ENCODE peak calls at places on chromosomes 2 and 18, in four cellular contexts. T, Q, D and Z are unnamed samples.

GRCh38 chr2:239035361-239035814 is 187.5 kb downstream of the TWIST2 start:
- DNase-seq in T (no peak), Q (peak), D (peak), Z (peak)

GRCh38 chr2:116510117-116510671 is 1304.3 kb upstream of the DDX18 start:
- DNase-seq in T (no peak), Q (peak), D (no peak), Z (no peak)

GRCh38 chr2:28439127-28439526 is 46.5 kb downstream of the FOSL2 start:
- DNase-seq in T (no peak), Q (no peak), D (no peak), Z (no peak)

GRCh38 chr2:102014041-102014345 is 22.2 kb downstream of the IL1R2 start:
- DNase-seq in T (no peak), Q (no peak), D (no peak), Z (no peak)

GRCh38 chr2:127404466-127405251 is 13.6 kb upstream of the PROC start:
- DNase-seq in T (no peak), Q (no peak), D (no peak), Z (no peak)

GRCh38 chr2:234930397-234930796 is 21.4 kb upstream of the SH3BP4 start:
- DNase-seq in T (no peak), Q (no peak), D (no peak), Z (no peak)

GRCh38 chr2:217430916-217431576 is 571.2 kb upstream of the TNP1 start:
- DNase-seq in T (peak), Q (no peak), D (peak), Z (no peak)

GRCh38 chr2:88669371-88670214 is 21.9 kb upstream of the RPIA start:
- DNase-seq in T (peak), Q (peak), D (peak), Z (peak)

GRCh38 chr18:46484971-46485370 is 172.0 kb downstream of the LOXHD1 start:
- DNase-seq in T (no peak), Q (no peak), D (no peak), Z (no peak)

GRCh38 chr2:234467289-234467688 is 29.6 kb downstream of the ARL4C start:
- DNase-seq in T (peak), Q (no peak), D (peak), Z (no peak)

GRCh38 chr2:239113164-239113563 is 265.3 kb downstream of the TWIST2 start:
- DNase-seq in T (peak), Q (no peak), D (peak), Z (no peak)

GRCh38 chr18:78853341-78853740 is 126.3 kb upstream of the SALL3 start:
- DNase-seq in T (no peak), Q (no peak), D (no peak), Z (no peak)

GRCh38 chr2:133456971-133457370 is 111.3 kb downstream of the NCKAP5 start:
- DNase-seq in T (no peak), Q (no peak), D (no peak), Z (no peak)

GRCh38 chr2:85428343-85428881 is 9.9 kb downstream of the SH2D6 start:
- DNase-seq in T (no peak), Q (no peak), D (no peak), Z (no peak)

GRCh38 chr2:144571770-144572169 is 51.9 kb upstream of the ZEB2 start:
- DNase-seq in T (no peak), Q (no peak), D (no peak), Z (no peak)

GRCh38 chr2:139478191-139478914 is 698.2 kb upstream of the NXPH2 start:
- DNase-seq in T (no peak), Q (no peak), D (no peak), Z (no peak)

GRCh38 chr2:187424156-187424555 is 23.9 kb downstream of the CALCRL start:
- DNase-seq in T (no peak), Q (no peak), D (no peak), Z (no peak)

GRCh38 chr2:23523651-23524260 is 138.8 kb downstream of the KLHL29 start:
- DNase-seq in T (peak), Q (no peak), D (peak), Z (no peak)

GRCh38 chr2:45452866-45453265 is 158.2 kb downstream of the SRBD1 start:
- DNase-seq in T (peak), Q (no peak), D (peak), Z (no peak)

GRCh38 chr2:237451582-237452469 is 35.2 kb upstream of the MLPH start:
- DNase-seq in T (peak), Q (no peak), D (peak), Z (no peak)
- TF ChIP-seq CTCF in T (peak), Q (no peak), D (peak), Z (no peak)

DNA sequence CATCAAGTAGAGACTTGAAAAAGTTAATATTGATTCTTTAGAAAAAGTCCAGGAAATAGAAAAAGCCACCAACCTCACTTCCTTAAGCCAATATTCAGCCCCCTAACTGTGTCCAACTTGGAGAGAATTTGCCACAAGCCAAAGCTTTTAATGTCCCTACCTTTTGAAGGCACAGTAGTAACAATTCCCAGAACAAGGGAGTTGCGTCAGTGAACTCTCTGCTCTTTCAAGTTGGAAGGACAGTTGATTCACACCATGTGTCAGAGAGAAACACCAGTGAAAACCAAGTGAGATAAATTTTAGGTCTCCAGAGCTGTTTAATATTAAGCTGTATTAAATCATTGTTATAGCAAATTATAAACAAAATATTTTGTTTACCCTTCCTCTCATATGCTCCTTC is 66.1 kb downstream of the EXOC6B start:
- DNase-seq in T (no peak), Q (no peak), D (peak), Z (no peak)
- TF ChIP-seq CTCF in T (no peak), Q (no peak), D (no peak), Z (no peak)

GRCh38 chr2:207734636-207735512 is 23.4 kb downstream of the CCNYL1 start:
- DNase-seq in T (no peak), Q (no peak), D (no peak), Z (no peak)
- TF ChIP-seq CTCF in T (no peak), Q (no peak), D (no peak), Z (no peak)

GRCh38 chr2:237315170-237315880 is 98.6 kb downstream of the COL6A3 start:
- DNase-seq in T (peak), Q (peak), D (peak), Z (no peak)
- TF ChIP-seq CTCF in T (peak), Q (no peak), D (peak), Z (no peak)

GRCh38 chr2:119463136-119463535 is 31.5 kb downstream of the TMEM37 start:
- DNase-seq in T (no peak), Q (no peak), D (no peak), Z (no peak)
- TF ChIP-seq CTCF in T (no peak), Q (no peak), D (no peak), Z (no peak)

GRCh38 chr2:173488861-173489260 is 134.2 kb downstream of the CDCA7 start:
- DNase-seq in T (no peak), Q (no peak), D (no peak), Z (no peak)

GRCh38 chr2:173496746-173497145 is 142.1 kb downstream of the CDCA7 start:
- DNase-seq in T (peak), Q (no peak), D (peak), Z (no peak)

DNA sequence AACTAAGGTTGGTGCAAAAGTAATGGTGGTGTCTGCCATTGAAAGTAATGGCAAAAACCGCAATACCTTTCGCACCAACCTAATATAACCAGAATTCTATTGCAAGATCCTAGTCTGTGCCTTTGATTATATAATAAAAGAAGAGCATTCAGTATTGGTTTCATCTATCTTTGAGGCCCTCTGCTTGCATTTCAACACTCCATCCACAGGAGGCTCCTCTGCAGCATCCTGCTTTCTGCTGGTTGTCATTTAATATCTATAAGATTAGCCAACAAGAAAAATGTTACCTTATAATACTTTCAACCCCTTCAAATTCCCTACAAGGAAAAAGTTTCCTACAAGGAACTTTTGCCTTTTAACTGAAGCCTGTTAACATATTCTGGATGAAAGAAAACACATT is 139.2 kb downstream of the CDCA7 start:
- DNase-seq in T (no peak), Q (no peak), D (no peak), Z (no peak)
- TF ChIP-seq CTCF in T (peak), Q (no peak), D (no peak), Z (no peak)

DNA sequence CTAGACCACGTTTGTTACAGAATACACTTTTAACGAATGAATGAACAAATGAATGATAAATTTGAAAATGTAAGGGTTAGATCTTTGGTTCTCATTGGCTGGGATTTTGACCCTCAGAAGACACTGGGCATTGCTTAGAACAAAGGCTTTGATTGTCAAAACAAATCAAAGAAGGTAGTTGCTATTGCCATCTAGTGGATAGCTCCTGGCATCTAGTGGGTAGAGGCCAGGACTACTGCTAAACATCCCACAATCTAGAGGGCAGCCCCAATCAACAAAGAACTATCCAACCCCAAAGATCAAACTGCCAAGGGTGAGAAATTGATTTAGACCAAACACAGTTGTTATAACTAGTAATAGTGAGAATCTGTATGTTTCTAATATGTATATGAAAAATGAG is 552.3 kb downstream of the KCNJ3 start:
- DNase-seq in T (no peak), Q (no peak), D (no peak), Z (no peak)
- TF ChIP-seq CTCF in T (no peak), Q (peak), D (peak), Z (peak)

GRCh38 chr2:176827269-176827668 is 385.3 kb upstream of the HNRNPA3 start:
- DNase-seq in T (no peak), Q (no peak), D (no peak), Z (no peak)

GRCh38 chr2:176826356-176826755 is 386.2 kb upstream of the HNRNPA3 start:
- DNase-seq in T (no peak), Q (no peak), D (no peak), Z (no peak)

GRCh38 chr2:176832086-176832485 is 380.5 kb upstream of the HNRNPA3 start:
- DNase-seq in T (no peak), Q (no peak), D (no peak), Z (no peak)

DNA sequence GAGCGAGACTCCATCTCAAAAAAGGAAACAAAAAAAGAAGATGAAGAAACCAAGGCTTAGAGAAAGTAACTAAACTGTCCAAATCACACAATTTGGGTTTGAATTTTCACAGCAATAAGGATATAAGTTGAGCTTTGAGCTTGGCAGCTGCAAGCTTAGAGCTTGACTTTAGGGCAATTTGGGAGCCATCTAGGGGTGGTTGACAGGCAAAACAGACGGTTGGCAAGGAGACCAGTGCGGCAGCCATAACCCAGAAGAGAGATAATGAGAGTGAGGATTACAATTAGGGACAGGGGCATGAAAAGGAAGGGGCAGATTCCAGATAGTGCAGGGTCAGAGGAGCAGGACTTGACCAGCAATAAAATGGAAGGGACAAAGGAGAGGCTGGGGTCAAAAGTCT is 382.2 kb upstream of the HNRNPA3 start:
- DNase-seq in T (no peak), Q (peak), D (no peak), Z (no peak)
- TF ChIP-seq CTCF in T (no peak), Q (peak), D (no peak), Z (no peak)

GRCh38 chr2:160408575-160409291 is 84.9 kb downstream of the RBMS1 start:
- DNase-seq in T (no peak), Q (no peak), D (peak), Z (no peak)
- TF ChIP-seq CTCF in T (no peak), Q (peak), D (peak), Z (no peak)